ENCODE peak calls at places on chromosomes 3 and 15, in seven cellular contexts. L, E, F, Y, R, Q and O are unnamed samples. For H3K4me1, the result is how much of the 10 kb centered on the place peaks cover.

GRCh38 chr3:166829896-166830295 is 550.2 kb downstream of the ZBBX start:
- DNase-seq in F (no peak), E (no peak), Y (no peak), Q (no peak), R (no peak), L (no peak), O (no peak)

GRCh38 chr3:170096342-170096741 is 58.5 kb downstream of the GPR160 start:
- DNase-seq in F (no peak), R (no peak), E (no peak), Q (no peak), L (no peak), Y (no peak), O (no peak)

GRCh38 chr15:54428596-54428995 is 450.4 kb downstream of the UNC13C start:
- DNase-seq in E (no peak), Y (no peak), F (no peak), Q (no peak), R (no peak), L (no peak), O (no peak)

GRCh38 chr3:180048108-180048507 is 11.4 kb upstream of the PEX5L start:
- DNase-seq in F (no peak), R (no peak), Q (peak), Y (no peak), L (no peak), E (no peak), O (no peak)

GRCh38 chr15:74783072-74783807 is 1.4 kb downstream of the CSK start:
- DNase-seq in Y (peak), Q (peak), E (no peak), L (no peak), R (peak), F (peak), O (no peak)

GRCh38 chr3:49422379-49423248 is at the start of gene AMT:
- DNase-seq in Q (no peak), F (peak), L (peak), E (no peak), R (no peak), Y (peak), O (no peak)

GRCh38 chr3:123028233-123028828 is 768 bp upstream of the SEMA5B start:
- DNase-seq in L (peak), E (no peak), R (peak), Y (peak), Q (peak), F (peak), O (no peak)

GRCh38 chr15:73838795-73839565 is 34.4 kb upstream of the TBC1D21 start:
- DNase-seq in E (no peak), L (no peak), F (no peak), Q (no peak), Y (no peak), R (peak), O (peak)

GRCh38 chr3:4719011-4719649 is 226.0 kb downstream of the ITPR1 start:
- DNase-seq in L (no peak), F (peak), Y (no peak), E (no peak), Q (no peak), R (no peak), O (peak)

GRCh38 chr3:11057655-11058054 is 65.1 kb downstream of the SLC6A1 start:
- DNase-seq in Q (no peak), Y (no peak), L (no peak), E (no peak), F (no peak), R (no peak), O (no peak)

GRCh38 chr15:92669432-92669831 is 13.9 kb upstream of the FAM174B start:
- DNase-seq in Q (no peak), Y (no peak), E (no peak), L (no peak), F (no peak), R (no peak), O (peak)

GRCh38 chr15:75661041-75661778 is 13.5 kb downstream of the SNX33 start:
- DNase-seq in Y (peak), R (peak), E (peak), F (peak), Q (no peak), L (no peak), O (peak)

GRCh38 chr3:104040896-104041295 is 1325.8 kb upstream of the ALCAM start:
- DNase-seq in R (no peak), Q (no peak), L (no peak), E (no peak), F (no peak), Y (no peak), O (no peak)

GRCh38 chr15:40857601-40858351 is 13.9 kb downstream of the SPINT1 start:
- DNase-seq in Y (peak), L (peak), F (peak), Q (peak), E (no peak), R (peak), O (peak)

GRCh38 chr3:148902173-148902791 is 37.2 kb downstream of the CPA3 start:
- DNase-seq in Q (no peak), L (no peak), Y (no peak), F (peak), R (peak), E (no peak), O (peak)

GRCh38 chr15:55320963-55321362 is 1.9 kb downstream of the PIGB start:
- DNase-seq in Y (no peak), F (no peak), Q (no peak), R (no peak), L (no peak), E (no peak), O (no peak)

GRCh38 chr3:135970500-135971116 is 5.1 kb downstream of the PPP2R3A start:
- DNase-seq in F (peak), L (no peak), R (peak), E (no peak), Q (no peak), Y (no peak), O (peak)

GRCh38 chr3:104411760-104412159 is 954.9 kb upstream of the ALCAM start:
- DNase-seq in Q (no peak), L (no peak), F (no peak), R (peak), Y (no peak), E (no peak), O (no peak)

GRCh38 chr3:129343643-129344360 is 65.1 kb downstream of the HMCES start:
- DNase-seq in Q (peak), L (peak), R (peak), Y (peak), F (no peak), E (no peak), O (no peak)

GRCh38 chr3:101824691-101825090 is 24.6 kb upstream of the NFKBIZ start:
- DNase-seq in Q (no peak), R (peak), F (no peak), L (no peak), E (no peak), Y (no peak), O (no peak)

GRCh38 chr15:43251863-43252241 is 14.9 kb downstream of the TGM5 start:
- DNase-seq in F (no peak), E (no peak), Q (no peak), R (no peak), Y (no peak), L (no peak), O (no peak)

GRCh38 chr3:170589113-170589512 is 3.2 kb upstream of the SLC7A14 start:
- DNase-seq in R (no peak), L (no peak), Q (no peak), Y (no peak), F (no peak), E (no peak), O (no peak)

GRCh38 chr3:29758108-29759020 is 477.5 kb downstream of the RBMS3 start:
- DNase-seq in R (peak), E (no peak), F (peak), Q (no peak), L (no peak), Y (no peak), O (no peak)

GRCh38 chr3:124363451-124363850 is 366.8 kb upstream of the UMPS start:
- DNase-seq in Q (no peak), L (no peak), F (peak), E (no peak), R (peak), Y (no peak), O (peak)

GRCh38 chr15:70643783-70644125 is 119.6 kb downstream of the UACA start:
- DNase-seq in Q (no peak), Y (no peak), R (peak), E (no peak), L (no peak), F (no peak), O (no peak)

GRCh38 chr3:10529809-10530208 is 24.4 kb upstream of the ATP2B2 start:
- DNase-seq in Y (peak), F (no peak), R (no peak), L (no peak), E (no peak), Q (no peak), O (no peak)

GRCh38 chr15:31367730-31368344 is 41.2 kb downstream of the KLF13 start:
- DNase-seq in R (no peak), F (no peak), E (no peak), Q (peak), Y (no peak), L (no peak), O (no peak)
- H3K4me3 ChIP-seq in R (no peak), F (no peak), E (no peak), Q (peak), Y (no peak), L (no peak), O (no peak)

GRCh38 chr15:78695046-78695671 is 54.1 kb upstream of the CHRNB4 start:
- DNase-seq in R (no peak), L (no peak), Q (no peak), Y (no peak), E (no peak), F (no peak), O (no peak)

GRCh38 chr15:78695849-78696248 is 54.8 kb upstream of the CHRNB4 start:
- DNase-seq in E (no peak), Y (no peak), L (no peak), Q (no peak), F (no peak), R (no peak), O (no peak)

GRCh38 chr15:78696436-78696835 is 55.4 kb upstream of the CHRNB4 start:
- DNase-seq in Y (no peak), R (no peak), Q (no peak), F (no peak), E (no peak), L (no peak), O (no peak)

GRCh38 chr15:78691873-78692421 is 50.9 kb upstream of the CHRNB4 start:
- DNase-seq in Q (no peak), R (no peak), E (no peak), Y (no peak), L (no peak), F (no peak), O (no peak)

GRCh38 chr15:78691167-78691872 is 50.3 kb upstream of the CHRNB4 start:
- DNase-seq in R (no peak), L (no peak), Q (no peak), Y (no peak), E (no peak), F (no peak), O (no peak)
- H3K4me1 ChIP-seq in R (under half), L (under half), Q (under half), Y (under half), E (under half), F (under half), O (under half)

DNA sequence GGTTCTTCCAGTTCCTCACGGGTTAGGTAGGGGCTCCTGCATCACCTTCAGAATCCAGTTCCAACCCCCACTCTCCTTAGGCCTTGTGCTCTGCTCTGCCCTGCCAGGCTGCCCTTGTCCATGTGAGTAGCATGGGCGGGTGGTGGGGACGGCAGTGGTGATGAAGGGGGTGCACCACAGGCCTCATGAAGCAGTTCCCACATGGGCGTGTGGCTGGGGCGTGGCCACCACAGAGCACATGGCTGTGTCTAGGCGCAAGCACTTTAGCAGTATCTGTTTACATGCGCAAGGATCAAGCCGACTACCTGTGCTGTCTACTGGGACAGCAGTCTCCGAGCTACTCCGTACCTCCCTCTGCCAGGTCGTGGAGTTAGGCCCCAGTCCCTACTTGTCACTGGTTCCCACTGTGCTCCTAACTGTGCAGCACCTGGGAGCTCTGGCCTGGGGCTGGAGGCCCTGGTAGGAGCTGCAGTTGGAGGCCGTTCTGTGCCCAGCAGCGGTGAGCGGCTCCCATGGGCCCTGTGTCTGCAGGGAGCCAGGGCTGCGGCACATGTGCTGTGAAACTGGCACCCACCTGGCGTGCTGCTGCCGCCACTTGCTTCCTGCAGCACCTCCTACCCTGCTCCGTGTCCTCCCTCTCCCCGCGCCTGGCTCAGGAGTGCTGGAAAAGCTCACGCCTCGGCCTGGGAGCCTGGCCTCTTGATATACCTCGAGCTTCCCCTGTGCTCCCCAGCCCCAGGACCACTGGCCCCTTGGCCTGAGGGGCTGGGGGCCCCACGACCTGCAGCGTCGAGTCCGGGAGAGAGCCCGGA is 53.5 kb downstream of the PLXNA1 start:
- DNase-seq in R (no peak), L (no peak), E (no peak), F (no peak), Q (no peak), Y (peak), O (no peak)
- H3K27ac ChIP-seq in R (peak), L (no peak), E (peak), F (no peak), Q (no peak), Y (peak), O (no peak)

GRCh38 chr3:183401678-183402077 is 26.7 kb downstream of the MCF2L2 start:
- DNase-seq in F (no peak), Q (no peak), L (no peak), E (no peak), Y (no peak), R (no peak), O (no peak)
- H3K4me3 ChIP-seq in F (no peak), Q (no peak), L (no peak), E (no peak), Y (no peak), R (no peak), O (no peak)

GRCh38 chr3:107106907-107107306 is 270.3 kb upstream of the CCDC54 start:
- DNase-seq in Y (no peak), F (no peak), R (no peak), E (no peak), Q (no peak), L (no peak), O (no peak)
- H3K4me1 ChIP-seq in Y (under half), F (under half), R (under half), E (under half), Q (under half), L (under half), O (under half)